ENCODE peak calls at places on chromosomes 13 and 19, in nine cellular contexts. W is testis, U is body of pancreas, Q is IMR-90, F is uterus, N is lower leg skin, Z is HCT116, S is stomach, G is upper lobe of left lung. H is an unnamed sample.

GRCh38 chr19:44757057-44757734 is 8.7 kb downstream of the BCL3 start:
- DNase-seq in W (peak; percentile 76), U (peak; percentile 55), Q (peak; percentile 73), F (peak; percentile 73), N (no peak), Z (no peak), S (peak; percentile 28), G (peak; percentile 87), H (peak; percentile 80)

GRCh38 chr13:46475586-46475991 is 77.4 kb upstream of the LRCH1 start:
- DNase-seq in W (no peak), U (no peak), Q (no peak), F (no peak), N (peak; percentile 59), Z (no peak), S (no peak), G (no peak), H (no peak)

GRCh38 chr19:55253842-55254624 is 4.8 kb downstream of the PPP6R1 start:
- DNase-seq in W (no peak), U (no peak), Q (no peak), F (no peak), N (no peak), Z (no peak), S (peak; percentile 45), G (no peak), H (no peak)

GRCh38 chr19:46351241-46352041 is 4.6 kb downstream of the PPP5C start:
- DNase-seq in W (no peak), U (peak; percentile 70), Q (peak; percentile 43), F (peak; percentile 48), N (no peak), Z (no peak), S (peak; percentile 81), G (peak; percentile 90), H (no peak)

GRCh38 chr13:110280231-110280813 is 26.6 kb downstream of the COL4A1 start:
- DNase-seq in W (no peak), U (no peak), Q (no peak), F (no peak), N (no peak), Z (no peak), S (no peak), G (no peak), H (peak; percentile 11)

GRCh38 chr13:24742294-24742693 is 21.7 kb upstream of the RNF17 start:
- DNase-seq in W (no peak), U (no peak), Q (no peak), F (no peak), N (no peak), Z (no peak), S (no peak), G (no peak), H (no peak)

GRCh38 chr13:44249439-44249838 is 124.2 kb upstream of the SERP2 start:
- DNase-seq in W (peak; percentile 75), U (peak; percentile 56), Q (peak; percentile 77), F (peak; percentile 66), N (peak; percentile 46), Z (no peak), S (no peak), G (no peak), H (peak; percentile 41)

GRCh38 chr13:44219808-44220544 is 153.6 kb upstream of the SERP2 start:
- DNase-seq in W (no peak), U (no peak), Q (peak; percentile 93), F (no peak), N (no peak), Z (no peak), S (no peak), G (no peak), H (no peak)

GRCh38 chr19:6378036-6378435 is 2.3 kb upstream of the PSPN start:
- DNase-seq in W (peak; percentile 32), U (no peak), Q (peak; percentile 41), F (peak; percentile 59), N (no peak), Z (no peak), S (no peak), G (no peak), H (no peak)

GRCh38 chr13:27446986-27447583 is 3.3 kb downstream of the MTIF3 start:
- DNase-seq in W (no peak), U (no peak), Q (no peak), F (no peak), N (no peak), Z (no peak), S (no peak), G (no peak), H (no peak)

GRCh38 chr13:27448308-27448707 is 2.1 kb downstream of the MTIF3 start:
- DNase-seq in W (peak; percentile 76), U (no peak), Q (no peak), F (no peak), N (no peak), Z (no peak), S (no peak), G (no peak), H (no peak)

GRCh38 chr13:27449081-27449603 is 1.2 kb downstream of the MTIF3 start:
- DNase-seq in W (peak; percentile 26), U (no peak), Q (no peak), F (peak; percentile 19), N (no peak), Z (no peak), S (no peak), G (no peak), H (no peak)

GRCh38 chr13:27450921-27451461 is 627 bp upstream of the MTIF3 start:
- DNase-seq in W (peak; percentile 54), U (peak; percentile 51), Q (peak; percentile 47), F (peak; percentile 28), N (no peak), Z (peak; percentile 55), S (peak; percentile 53), G (peak; percentile 91), H (peak; percentile 41)

GRCh38 chr13:27449936-27450828 is at the start of gene MTIF3:
- DNase-seq in W (peak; percentile 98), U (peak; percentile 98), Q (peak; percentile 90), F (peak; percentile 95), N (peak; percentile 96), Z (peak; percentile 95), S (peak; percentile 97), G (peak; percentile 97), H (peak; percentile 96)
- TF ChIP-seq CTCF in W (no peak), U (peak; percentile 3), Q (no peak), F (peak; percentile 14), N (no peak), Z (no peak), S (no peak), G (peak; percentile 19), H (no peak)

GRCh38 chr19:1505991-1506881 is 6.6 kb downstream of the ADAMTSL5 start:
- DNase-seq in W (no peak), U (no peak), Q (no peak), F (no peak), N (no peak), Z (no peak), S (no peak), G (peak; percentile 85), H (no peak)

GRCh38 chr19:1507192-1507660 is 5.6 kb downstream of the ADAMTSL5 start:
- DNase-seq in W (no peak), U (no peak), Q (no peak), F (peak; percentile 43), N (no peak), Z (no peak), S (no peak), G (no peak), H (no peak)

GRCh38 chr19:1509589-1510441 is 3.0 kb downstream of the ADAMTSL5 start:
- DNase-seq in W (no peak), U (no peak), Q (no peak), F (no peak), N (no peak), Z (no peak), S (no peak), G (no peak), H (no peak)

GRCh38 chr19:1508507-1508856 is 4.3 kb downstream of the ADAMTSL5 start:
- DNase-seq in W (no peak), U (no peak), Q (no peak), F (no peak), N (no peak), Z (no peak), S (no peak), G (no peak), H (no peak)

GRCh38 chr19:1507763-1508506 is 4.9 kb downstream of the ADAMTSL5 start:
- DNase-seq in W (peak; percentile 95), U (peak; percentile 91), Q (peak; percentile 95), F (peak; percentile 96), N (peak; percentile 92), Z (peak; percentile 94), S (peak; percentile 89), G (peak; percentile 92), H (peak; percentile 96)
- TF ChIP-seq POLR2A in W (no peak), U (no peak), Q (no peak), F (peak; percentile 36), N (no peak), Z (peak; percentile 56), S (no peak), G (no peak), H (no peak)

GRCh38 chr13:36862722-36863121 is 43.7 kb downstream of the RFXAP start:
- DNase-seq in W (no peak), U (no peak), Q (no peak), F (no peak), N (no peak), Z (no peak), S (no peak), G (no peak), H (no peak)

GRCh38 chr13:36857273-36857672 is 38.3 kb downstream of the RFXAP start:
- DNase-seq in W (no peak), U (no peak), Q (no peak), F (no peak), N (no peak), Z (no peak), S (no peak), G (no peak), H (no peak)

GRCh38 chr13:36862002-36862706 is 43.1 kb downstream of the RFXAP start:
- DNase-seq in W (no peak), U (no peak), Q (no peak), F (no peak), N (no peak), Z (no peak), S (no peak), G (no peak), H (no peak)

GRCh38 chr13:36859259-36859658 is 40.2 kb downstream of the RFXAP start:
- DNase-seq in W (no peak), U (no peak), Q (no peak), F (no peak), N (no peak), Z (no peak), S (no peak), G (no peak), H (no peak)

GRCh38 chr13:36858285-36858684 is 39.3 kb downstream of the RFXAP start:
- DNase-seq in W (no peak), U (no peak), Q (peak; percentile 65), F (no peak), N (no peak), Z (peak; percentile 31), S (no peak), G (no peak), H (no peak)
- TF ChIP-seq CTCF in W (no peak), U (peak; percentile 42), Q (peak; percentile 61), F (peak; percentile 47), N (no peak), Z (peak; percentile 54), S (peak; percentile 50), G (peak; percentile 36), H (peak; percentile 56)

DNA sequence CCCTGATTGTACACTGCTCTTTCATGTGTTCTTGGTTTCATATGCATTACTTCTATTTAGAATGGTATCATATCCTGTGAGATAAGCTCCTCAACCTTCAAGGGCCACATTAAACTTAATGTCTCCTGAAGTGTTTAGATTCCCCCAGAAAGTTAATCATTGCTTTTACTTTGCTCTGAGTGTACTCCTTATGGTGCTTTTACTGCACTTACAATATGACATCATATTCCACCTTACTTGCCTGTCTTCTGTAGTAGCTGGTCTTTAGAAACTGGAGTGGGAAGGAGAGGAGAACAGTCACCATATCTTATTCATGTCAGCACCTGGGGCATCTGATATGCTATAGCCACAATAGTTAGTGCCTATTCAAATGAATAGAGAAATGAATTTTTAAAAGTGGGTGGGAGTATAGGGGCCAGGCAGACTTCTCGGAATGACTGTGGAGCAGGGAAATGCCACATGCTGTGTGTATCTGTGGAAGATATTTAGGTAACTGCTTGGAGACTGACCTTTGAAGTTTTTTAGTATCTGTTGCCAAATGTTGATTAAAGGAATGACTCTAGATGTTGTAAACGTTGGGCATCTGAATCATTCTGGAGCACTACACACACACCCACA is 40.2 kb downstream of the SLAIN1 start:
- DNase-seq in W (no peak), U (no peak), Q (no peak), F (no peak), N (no peak), Z (no peak), S (no peak), G (no peak), H (no peak)
- TF ChIP-seq POLR2A in W (no peak), U (no peak), Q (no peak), F (no peak), N (no peak), Z (no peak), S (no peak), G (no peak), H (no peak)

H was measured in heart left ventricle.